ENCODE peak calls at places on chromosome 2, in seven cellular contexts. One of them, this sample, is unnamed. For H3K27me3, the result is how much of the 10 kb centered on the place peaks cover.

GRCh38 chr2:143152652-143153051 is 23.4 kb downstream of the ARHGAP15 start:
- DNase-seq in psoas muscle: no peak
- DNase-seq in lower lobe of right lung: no peak
- DNase-seq in stomach: no peak
- DNase-seq in brain microvascular endothelial cell: no peak
- DNase-seq in PC-9: no peak
- DNase-seq in ovary: no peak
- DNase-seq in this sample: no peak

GRCh38 chr2:9653485-9654271 is 22.9 kb upstream of the YWHAQ start:
- DNase-seq in ovary: no peak
- DNase-seq in brain microvascular endothelial cell: no peak
- DNase-seq in stomach: no peak
- DNase-seq in PC-9: no peak
- DNase-seq in lower lobe of right lung: no peak
- DNase-seq in psoas muscle: no peak
- DNase-seq in this sample: peak

GRCh38 chr2:109066917-109067828 is 61.8 kb upstream of the SH3RF3 start:
- DNase-seq in stomach: no peak
- DNase-seq in lower lobe of right lung: no peak
- DNase-seq in ovary: no peak
- DNase-seq in brain microvascular endothelial cell: no peak
- DNase-seq in PC-9: no peak
- DNase-seq in psoas muscle: no peak
- DNase-seq in this sample: no peak

GRCh38 chr2:140526575-140526974 is 1604.2 kb downstream of the LRP1B start:
- DNase-seq in stomach: no peak
- DNase-seq in PC-9: peak
- DNase-seq in ovary: no peak
- DNase-seq in brain microvascular endothelial cell: peak
- DNase-seq in lower lobe of right lung: no peak
- DNase-seq in psoas muscle: no peak
- DNase-seq in this sample: no peak

GRCh38 chr2:23445450-23445868 is 60.5 kb downstream of the KLHL29 start:
- DNase-seq in lower lobe of right lung: no peak
- DNase-seq in ovary: no peak
- DNase-seq in stomach: no peak
- DNase-seq in psoas muscle: no peak
- DNase-seq in brain microvascular endothelial cell: peak
- DNase-seq in PC-9: peak
- DNase-seq in this sample: peak

GRCh38 chr2:68905116-68905515 is 33.9 kb upstream of the BMP10 start:
- DNase-seq in lower lobe of right lung: no peak
- DNase-seq in stomach: no peak
- DNase-seq in PC-9: no peak
- DNase-seq in ovary: no peak
- DNase-seq in psoas muscle: no peak
- DNase-seq in brain microvascular endothelial cell: no peak
- DNase-seq in this sample: no peak

GRCh38 chr2:162317910-162318279 is 589 bp downstream of the IFIH1 start:
- DNase-seq in brain microvascular endothelial cell: peak
- DNase-seq in ovary: peak
- DNase-seq in lower lobe of right lung: peak
- DNase-seq in stomach: peak
- DNase-seq in psoas muscle: no peak
- DNase-seq in PC-9: peak
- DNase-seq in this sample: peak

GRCh38 chr2:36567711-36568408 is 30.1 kb downstream of the FEZ2 start:
- DNase-seq in psoas muscle: no peak
- DNase-seq in ovary: no peak
- DNase-seq in brain microvascular endothelial cell: no peak
- DNase-seq in stomach: no peak
- DNase-seq in lower lobe of right lung: no peak
- DNase-seq in PC-9: no peak
- DNase-seq in this sample: no peak

GRCh38 chr2:236214331-236214995 is 46.3 kb upstream of the GBX2 start:
- DNase-seq in lower lobe of right lung: no peak
- DNase-seq in brain microvascular endothelial cell: no peak
- DNase-seq in stomach: no peak
- DNase-seq in PC-9: no peak
- DNase-seq in psoas muscle: no peak
- DNase-seq in ovary: no peak
- DNase-seq in this sample: no peak

GRCh38 chr2:145305854-145306253 is 785.9 kb upstream of the ZEB2 start:
- DNase-seq in brain microvascular endothelial cell: no peak
- DNase-seq in psoas muscle: no peak
- DNase-seq in PC-9: no peak
- DNase-seq in ovary: no peak
- DNase-seq in stomach: no peak
- DNase-seq in lower lobe of right lung: no peak
- DNase-seq in this sample: no peak

GRCh38 chr2:109466674-109467575 is 146.8 kb downstream of the SEPTIN10 start:
- DNase-seq in PC-9: no peak
- DNase-seq in psoas muscle: no peak
- DNase-seq in brain microvascular endothelial cell: peak
- DNase-seq in ovary: no peak
- DNase-seq in stomach: no peak
- DNase-seq in lower lobe of right lung: peak
- DNase-seq in this sample: no peak

GRCh38 chr2:191637182-191638078 is 40.5 kb upstream of the NABP1 start:
- DNase-seq in brain microvascular endothelial cell: no peak
- DNase-seq in stomach: no peak
- DNase-seq in lower lobe of right lung: no peak
- DNase-seq in psoas muscle: no peak
- DNase-seq in PC-9: peak
- DNase-seq in ovary: no peak
- DNase-seq in this sample: no peak

GRCh38 chr2:241296767-241297166 is 18.7 kb downstream of the HDLBP start:
- DNase-seq in PC-9: no peak
- DNase-seq in psoas muscle: no peak
- DNase-seq in stomach: no peak
- DNase-seq in lower lobe of right lung: no peak
- DNase-seq in brain microvascular endothelial cell: no peak
- DNase-seq in ovary: no peak
- DNase-seq in this sample: no peak

GRCh38 chr2:166224197-166224596 is 96.4 kb upstream of the SCN1A start:
- DNase-seq in brain microvascular endothelial cell: no peak
- DNase-seq in PC-9: no peak
- DNase-seq in psoas muscle: no peak
- DNase-seq in lower lobe of right lung: no peak
- DNase-seq in stomach: no peak
- DNase-seq in ovary: no peak
- DNase-seq in this sample: no peak

GRCh38 chr2:231927566-231927890 is 1.3 kb upstream of the NPPC start:
- DNase-seq in lower lobe of right lung: no peak
- DNase-seq in PC-9: no peak
- DNase-seq in psoas muscle: no peak
- DNase-seq in brain microvascular endothelial cell: no peak
- DNase-seq in stomach: no peak
- DNase-seq in ovary: no peak
- DNase-seq in this sample: no peak
- H3K27me3 ChIP-seq in lower lobe of right lung: half or more
- H3K27me3 ChIP-seq in PC-9: under half
- H3K27me3 ChIP-seq in psoas muscle: under half
- H3K27me3 ChIP-seq in brain microvascular endothelial cell: half or more
- H3K27me3 ChIP-seq in stomach: half or more
- H3K27me3 ChIP-seq in ovary: under half
- H3K27me3 ChIP-seq in this sample: under half

DNA sequence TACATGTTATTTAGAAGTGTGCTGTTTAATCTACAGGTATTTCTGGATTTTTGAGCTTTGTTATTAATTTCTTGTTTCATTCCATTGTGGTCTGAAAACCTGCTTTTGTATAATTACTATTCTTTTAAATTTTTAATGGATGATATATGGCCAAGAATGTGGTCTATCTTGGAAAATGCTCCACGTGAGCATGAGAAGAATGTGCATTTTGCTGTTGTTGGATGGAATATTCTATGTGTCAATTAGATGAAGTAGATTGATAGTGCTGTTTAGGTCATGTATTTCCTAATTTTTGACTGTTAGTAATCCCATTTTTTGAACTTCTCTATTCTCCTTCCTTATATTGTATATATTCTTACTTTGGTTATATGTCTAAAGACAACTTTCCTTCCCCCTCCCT is 19.9 kb upstream of the TTN start:
- DNase-seq in lower lobe of right lung: no peak
- DNase-seq in ovary: no peak
- DNase-seq in PC-9: no peak
- DNase-seq in stomach: no peak
- DNase-seq in brain microvascular endothelial cell: no peak
- DNase-seq in psoas muscle: no peak
- DNase-seq in this sample: no peak
- TF ChIP-seq CTCF in lower lobe of right lung: no peak
- TF ChIP-seq CTCF in ovary: no peak
- TF ChIP-seq CTCF in PC-9: no peak
- TF ChIP-seq CTCF in stomach: no peak
- TF ChIP-seq CTCF in brain microvascular endothelial cell: no peak
- TF ChIP-seq CTCF in psoas muscle: no peak
- TF ChIP-seq CTCF in this sample: no peak

GRCh38 chr2:177735318-177735803 is 337.2 kb downstream of the PDE11A start:
- DNase-seq in stomach: no peak
- DNase-seq in ovary: no peak
- DNase-seq in brain microvascular endothelial cell: no peak
- DNase-seq in psoas muscle: no peak
- DNase-seq in lower lobe of right lung: no peak
- DNase-seq in PC-9: no peak
- DNase-seq in this sample: no peak
- H3K27me3 ChIP-seq in stomach: under half
- H3K27me3 ChIP-seq in ovary: under half
- H3K27me3 ChIP-seq in brain microvascular endothelial cell: under half
- H3K27me3 ChIP-seq in psoas muscle: under half
- H3K27me3 ChIP-seq in lower lobe of right lung: under half
- H3K27me3 ChIP-seq in PC-9: under half
- H3K27me3 ChIP-seq in this sample: under half

GRCh38 chr2:74104839-74105238 is 42.9 kb downstream of the BOLA3 start:
- DNase-seq in ovary: no peak
- DNase-seq in psoas muscle: no peak
- DNase-seq in stomach: no peak
- DNase-seq in lower lobe of right lung: no peak
- DNase-seq in brain microvascular endothelial cell: no peak
- DNase-seq in PC-9: no peak
- DNase-seq in this sample: no peak
- TF ChIP-seq CTCF in ovary: no peak
- TF ChIP-seq CTCF in psoas muscle: no peak
- TF ChIP-seq CTCF in stomach: no peak
- TF ChIP-seq CTCF in lower lobe of right lung: peak
- TF ChIP-seq CTCF in brain microvascular endothelial cell: peak
- TF ChIP-seq CTCF in PC-9: peak
- TF ChIP-seq CTCF in this sample: peak